ENCODE peak calls at places on chromosomes 12 and 14, in four cellular contexts. G is DND-41, C is neural progenitor cell, Q is mammary epithelial cell. P is an unnamed sample.

GRCh38 chr14:90900712-90901111 is 84.5 kb upstream of the TTC7B start:
- DNase-seq in C (no peak), Q (no peak), G (no peak), P (peak; percentile 35)

GRCh38 chr12:14157129-14157747 is 175.8 kb upstream of the GRIN2B start:
- DNase-seq in G (no peak), Q (no peak), C (no peak), P (no peak)

GRCh38 chr14:80628547-80628946 is 313.0 kb downstream of the CEP128 start:
- DNase-seq in Q (no peak), C (no peak), G (no peak), P (no peak)

GRCh38 chr12:120571299-120571698 is 9.9 kb downstream of the POP5 start:
- DNase-seq in C (no peak), G (no peak), Q (no peak), P (peak; percentile 24)

GRCh38 chr14:89041245-89041585 is 216.8 kb downstream of the TTC8 start:
- DNase-seq in Q (peak; percentile 59), G (no peak), C (no peak), P (no peak)

GRCh38 chr12:116266220-116266619 is 11.3 kb downstream of the MED13L start:
- DNase-seq in G (no peak), Q (peak; percentile 37), C (peak; percentile 43), P (peak; percentile 56)

GRCh38 chr12:107511292-107511691 is 174.3 kb upstream of the PWP1 start:
- DNase-seq in Q (no peak), C (no peak), G (no peak), P (peak; percentile 78)

GRCh38 chr12:23742574-23742973 is 206.9 kb downstream of the SOX5 start:
- DNase-seq in C (no peak), Q (no peak), G (no peak), P (no peak)

GRCh38 chr14:50232276-50232642 is 881 bp upstream of the SOS2 start:
- DNase-seq in Q (no peak), C (no peak), G (no peak), P (no peak)

GRCh38 chr12:958449-959123 is 9.1 kb upstream of the RAD52 start:
- DNase-seq in C (peak; percentile 11), G (no peak), Q (no peak), P (peak; percentile 51)

GRCh38 chr12:102314821-102315220 is 117.2 kb upstream of the PMCH start:
- DNase-seq in G (no peak), C (no peak), Q (no peak), P (no peak)

GRCh38 chr14:74610866-74611671 is 968 bp downstream of the LTBP2 start:
- DNase-seq in C (peak; percentile 65), Q (peak; percentile 42), G (no peak), P (peak; percentile 84)
- H3K9ac ChIP-seq in C (no peak overlapping the region), Q (peak overlapping the region; percentile 29), G (no peak overlapping the region), P (peak overlapping the region; percentile 75)

GRCh38 chr12:52145228-52145940 is 46.4 kb downstream of the KRT80 start:
- DNase-seq in Q (no peak), C (peak; percentile 27), G (no peak), P (no peak)

GRCh38 chr12:52147367-52147972 is 44.3 kb downstream of the KRT80 start:
- DNase-seq in Q (peak; percentile 99), G (no peak), C (no peak), P (peak; percentile 99)

GRCh38 chr12:52144512-52145227 is 47.1 kb downstream of the KRT80 start:
- DNase-seq in G (no peak), Q (no peak), C (no peak), P (no peak)

GRCh38 chr12:52146822-52147366 is 44.9 kb downstream of the KRT80 start:
- DNase-seq in C (no peak), G (no peak), Q (no peak), P (peak; percentile 13)

DNA sequence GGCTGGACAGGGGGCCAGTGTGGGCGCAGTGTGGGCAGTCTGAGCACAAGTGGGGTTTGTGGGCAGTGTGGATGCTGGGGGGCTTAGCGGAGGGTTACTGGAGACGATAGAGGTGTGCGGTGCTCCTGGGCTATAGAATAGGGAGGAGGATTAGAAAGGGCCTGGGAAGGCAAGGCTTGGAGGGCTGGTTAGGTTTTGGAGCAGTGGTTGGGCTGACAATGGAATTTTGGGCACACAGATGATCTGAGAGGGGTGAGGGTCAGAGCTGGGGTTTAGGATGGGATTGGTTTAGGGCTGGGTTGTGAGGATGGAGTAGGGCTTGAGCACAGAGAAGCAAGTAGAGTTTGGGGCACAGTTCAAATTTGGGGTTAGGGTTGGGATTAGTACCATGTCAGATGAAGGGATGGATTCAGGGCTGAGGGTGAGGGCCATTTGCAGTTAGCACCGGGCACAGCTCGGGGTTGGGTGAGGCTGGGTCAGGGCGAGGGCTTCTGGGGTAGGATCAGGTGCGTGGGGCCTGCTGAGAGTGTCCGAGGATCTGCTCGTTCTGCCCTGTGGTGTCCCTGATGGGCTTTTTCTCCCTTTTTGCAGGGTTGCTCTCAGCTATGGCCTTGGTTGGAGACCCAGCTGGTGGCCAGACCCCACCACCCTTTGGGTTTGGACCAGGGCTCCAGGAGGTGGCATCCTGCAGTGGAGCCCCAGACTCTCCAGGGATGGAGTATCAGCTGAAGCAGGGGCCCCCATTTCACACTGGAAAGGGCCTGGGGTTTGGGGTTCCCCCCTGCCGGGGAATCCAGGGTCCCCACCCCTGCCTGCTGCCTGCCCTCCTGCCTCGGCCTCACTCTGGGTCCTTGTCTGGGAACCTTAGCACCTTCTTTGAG is 45.6 kb downstream of the KRT80 start:
- DNase-seq in Q (no peak), C (no peak), G (no peak), P (no peak)
- TF ChIP-seq EZH2 in Q (no peak), C (no peak), G (no peak), P (no peak)

GRCh38 chr12:65653321-65653720 is 171.0 kb upstream of the HMGA2 start:
- DNase-seq in Q (no peak), G (no peak), C (no peak), P (no peak)

GRCh38 chr12:65656156-65656885 is 168.0 kb upstream of the HMGA2 start:
- DNase-seq in Q (no peak), C (no peak), G (no peak), P (peak; percentile 37)

GRCh38 chr12:65654230-65654629 is 170.1 kb upstream of the HMGA2 start:
- DNase-seq in G (no peak), Q (no peak), C (no peak), P (no peak)

GRCh38 chr12:65656904-65657351 is 167.4 kb upstream of the HMGA2 start:
- DNase-seq in G (no peak), Q (peak; percentile 98), C (no peak), P (peak; percentile 96)

DNA sequence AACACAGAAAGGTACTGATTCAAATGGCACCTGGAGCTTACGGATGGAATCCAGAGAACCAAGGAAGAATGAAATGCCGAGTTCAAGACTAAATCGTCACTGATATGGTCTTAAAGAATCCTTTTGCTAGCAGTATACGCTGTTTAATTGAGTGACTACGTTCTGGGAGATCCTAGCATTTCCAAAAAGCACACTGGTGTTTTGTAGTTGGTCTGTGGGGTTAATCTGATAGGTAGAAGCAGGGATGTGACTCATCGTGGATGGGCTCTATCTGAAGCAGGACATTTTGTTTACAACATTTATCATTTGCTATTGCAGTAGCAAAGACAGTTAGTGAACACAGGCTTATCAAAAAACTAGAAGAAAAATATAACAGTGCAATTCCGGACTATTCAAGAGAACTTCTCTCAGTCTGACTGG is 169.2 kb upstream of the HMGA2 start:
- DNase-seq in Q (no peak), C (no peak), G (no peak), P (no peak)
- H3K9ac ChIP-seq in Q (no peak overlapping the region), C (no peak overlapping the region), G (no peak overlapping the region), P (no peak overlapping the region)

GRCh38 chr14:60643443-60644402 is 5.6 kb downstream of the SIX1 start:
- DNase-seq in G (no peak), C (peak; percentile 77), Q (no peak), P (peak; percentile 78)
- TF ChIP-seq EZH2 in G (no peak), C (no peak), Q (peak; percentile 1), P (no peak)

GRCh38 chr14:73645248-73645610 is 443 bp downstream of the DNAL1 start:
- DNase-seq in C (no peak), G (no peak), Q (no peak), P (peak; percentile 28)
- H3K9ac ChIP-seq in C (no peak overlapping the region), G (peak overlapping the region; percentile 69), Q (peak overlapping the region; percentile 73), P (peak overlapping the region; percentile 90)

GRCh38 chr14:44791730-44792129 is 170.0 kb downstream of the KLHL28 start:
- DNase-seq in Q (no peak), C (no peak), G (no peak), P (no peak)
- TF ChIP-seq EZH2 in Q (no peak), C (no peak), G (no peak), P (no peak)